ENCODE peak calls at places on chromosomes 1 and 21, in six cellular contexts. R, X, O, I, A and H are unnamed samples.

GRCh38 chr1:58391056-58391455 is 155.5 kb downstream of the OMA1 start:
- DNase-seq in A (no peak), O (no peak), R (peak), X (no peak), I (peak), H (peak)

GRCh38 chr1:118945460-118945859 is 42.7 kb downstream of the TBX15 start:
- DNase-seq in X (peak), O (no peak), R (no peak), I (no peak), A (no peak), H (no peak)

GRCh38 chr1:177255411-177255810 is 84.7 kb downstream of the BRINP2 start:
- DNase-seq in I (no peak), O (no peak), A (no peak), X (peak), R (no peak), H (no peak)

GRCh38 chr1:242189591-242189990 is 190.7 kb upstream of the MAP1LC3C start:
- DNase-seq in A (no peak), X (no peak), O (no peak), I (no peak), R (no peak), H (no peak)

GRCh38 chr21:38815060-38815405 is 9.3 kb downstream of the ETS2 start:
- DNase-seq in I (no peak), R (no peak), O (no peak), X (peak), A (no peak), H (no peak)

GRCh38 chr1:31381394-31382287 is 8.8 kb upstream of the FABP3 start:
- DNase-seq in A (no peak), R (no peak), I (peak), O (no peak), X (no peak), H (peak)

GRCh38 chr1:117346206-117346928 is 20.9 kb upstream of the MAN1A2 start:
- DNase-seq in O (no peak), I (no peak), A (no peak), X (peak), R (no peak), H (no peak)

GRCh38 chr1:46687095-46687659 is 15.5 kb downstream of the TEX38 start:
- DNase-seq in R (peak), I (peak), A (no peak), O (peak), X (peak), H (peak)

GRCh38 chr1:170729608-170730378 is 65.9 kb downstream of the PRRX1 start:
- DNase-seq in X (peak), O (no peak), I (peak), A (no peak), R (no peak), H (no peak)

GRCh38 chr1:180571060-180571831 is 12.5 kb downstream of the OVAAL start:
- DNase-seq in X (peak), R (no peak), O (no peak), I (no peak), A (no peak), H (no peak)

GRCh38 chr1:206551296-206551984 is 44.1 kb downstream of the RASSF5 start:
- DNase-seq in O (no peak), I (no peak), R (no peak), A (no peak), X (no peak), H (no peak)

GRCh38 chr1:37865348-37866119 is 6.1 kb upstream of the MTF1 start:
- DNase-seq in R (no peak), I (no peak), O (no peak), X (peak), A (no peak), H (no peak)

GRCh38 chr1:171142451-171143121 is 42.5 kb upstream of the FMO2 start:
- DNase-seq in X (peak), R (no peak), I (no peak), A (no peak), O (no peak), H (no peak)

GRCh38 chr1:7591565-7591964 is 179.5 kb upstream of the VAMP3 start:
- DNase-seq in O (no peak), R (no peak), X (no peak), A (no peak), I (no peak), H (no peak)

GRCh38 chr1:15616704-15617172 is 520 bp upstream of the DDI2 start:
- DNase-seq in R (no peak), X (peak), A (no peak), I (no peak), O (no peak), H (peak)

GRCh38 chr21:46474365-46474764 is 15.7 kb downstream of the DIP2A start:
- DNase-seq in A (no peak), I (no peak), R (peak), O (no peak), X (no peak), H (no peak)

GRCh38 chr1:50603274-50604271 is 180.3 kb upstream of the DMRTA2 start:
- DNase-seq in X (peak), I (no peak), R (peak), A (no peak), O (no peak), H (no peak)

GRCh38 chr1:24149854-24150227 is 6.9 kb upstream of the IL22RA1 start:
- DNase-seq in R (peak), X (peak), O (no peak), I (no peak), A (peak), H (no peak)

GRCh38 chr1:70459502-70460225 is 48.6 kb downstream of the CTH start:
- DNase-seq in O (no peak), R (peak), I (no peak), A (no peak), X (peak), H (no peak)

GRCh38 chr1:15799004-15799867 is 8.2 kb downstream of the UQCRHL start:
- DNase-seq in X (peak), I (peak), O (no peak), A (no peak), R (no peak), H (peak)

GRCh38 chr1:185499986-185500626 is 183.1 kb upstream of the IVNS1ABP start:
- DNase-seq in I (no peak), R (no peak), O (no peak), A (no peak), X (peak), H (no peak)

GRCh38 chr1:111466480-111466879 is 7.3 kb upstream of the C1orf162 start:
- DNase-seq in R (no peak), O (no peak), X (no peak), A (no peak), I (no peak), H (no peak)

GRCh38 chr1:47865881-47866535 is 131.2 kb downstream of the TRABD2B start:
- DNase-seq in X (no peak), A (no peak), I (no peak), O (no peak), R (no peak), H (no peak)

GRCh38 chr1:27395441-27396195 is 3.2 kb downstream of the GPR3 start:
- DNase-seq in R (peak), O (peak), X (peak), I (peak), A (peak), H (peak)